ENCODE peak calls at places on chromosomes 5 and 9, in ten cellular contexts. I is cardiac muscle cell; J is globus pallidus; Y is EH; O is stimulated activated CD4-positive, alpha-beta T cell treated with anti-CD3 and anti-CD28 coated beads, Interleukin-12 subunit alpha, Interleukin-12 subunit beta, amount 100 ng/mL, for 24 hours; E is stimulated activated CD8-positive, alpha-beta memory T cell treated with anti-CD3 and anti-CD28 coated beads, Interleukin-12 subunit alpha, Interleukin-12 subunit beta, amount 100 ng/mL, for 1 hour; K is left cardiac atrium; V is midbrain; B is NCI-H1105 treated with DMSO at 0.1 percent for 48 hours; S is HS-27A. M is an unnamed sample.

GRCh38 chr9:124781967-124782660 is 5.2 kb downstream of the OLFML2A start:
- DNase-seq in I (no peak), J (no peak), Y (no peak), O (no peak), E (no peak), K (no peak), V (no peak), B (no peak), S (no peak), M (no peak)

GRCh38 chr5:104199771-104200170 is 637.2 kb upstream of the NUDT12 start:
- DNase-seq in I (no peak), J (no peak), Y (no peak), O (no peak), E (no peak), K (no peak), V (no peak), B (no peak), S (no peak), M (no peak)

GRCh38 chr5:172380992-172381643 is 73.2 kb downstream of the SH3PXD2B start:
- DNase-seq in I (peak), J (peak), Y (peak), O (no peak), E (no peak), K (peak), V (peak), B (peak), S (no peak), M (no peak)

GRCh38 chr9:120175031-120175430 is 404.9 kb downstream of the CDK5RAP2 start:
- DNase-seq in I (no peak), J (no peak), Y (no peak), O (no peak), E (no peak), K (no peak), V (no peak), B (no peak), S (no peak), M (no peak)

GRCh38 chr9:135811796-135812195 is 95.5 kb downstream of the CAMSAP1 start:
- DNase-seq in I (peak), J (peak), Y (peak), O (no peak), E (no peak), K (no peak), V (peak), B (peak), S (no peak), M (no peak)

GRCh38 chr5:14109041-14109747 is 33.9 kb upstream of the TRIO start:
- DNase-seq in I (no peak), J (no peak), Y (peak), O (peak), E (no peak), K (peak), V (no peak), B (no peak), S (peak), M (peak)

GRCh38 chr9:4489562-4489918 is 728 bp upstream of the SLC1A1 start:
- DNase-seq in I (peak), J (no peak), Y (peak), O (no peak), E (no peak), K (peak), V (no peak), B (no peak), S (no peak), M (no peak)

GRCh38 chr9:88993871-88994819 is 2.9 kb downstream of the S1PR3 start:
- DNase-seq in I (no peak), J (no peak), Y (no peak), O (no peak), E (no peak), K (peak), V (no peak), B (no peak), S (no peak), M (no peak)

GRCh38 chr5:139795074-139796001 is at the start of gene PSD2:
- DNase-seq in I (peak), J (peak), Y (peak), O (no peak), E (no peak), K (no peak), V (peak), B (peak), S (no peak), M (no peak)

GRCh38 chr5:68548959-68549676 is 333.6 kb downstream of the PIK3R1 start:
- DNase-seq in I (peak), J (no peak), Y (peak), O (no peak), E (no peak), K (no peak), V (no peak), B (no peak), S (peak), M (no peak)

GRCh38 chr5:151683936-151684586 is 2.7 kb downstream of the SPARC start:
- DNase-seq in I (peak), J (no peak), Y (peak), O (no peak), E (no peak), K (no peak), V (no peak), B (no peak), S (no peak), M (no peak)

GRCh38 chr9:87878930-87879603 is 3.6 kb upstream of the SPATA31E1 start:
- DNase-seq in I (peak), J (no peak), Y (peak), O (no peak), E (no peak), K (no peak), V (no peak), B (no peak), S (no peak), M (peak)

GRCh38 chr9:116842658-116843057 is 155.6 kb downstream of the TRIM32 start:
- DNase-seq in I (no peak), J (no peak), Y (no peak), O (no peak), E (no peak), K (no peak), V (no peak), B (peak), S (no peak), M (no peak)

GRCh38 chr5:157917909-157918809 is 59.2 kb upstream of the CLINT1 start:
- DNase-seq in I (peak), J (no peak), Y (peak), O (peak), E (peak), K (peak), V (no peak), B (no peak), S (no peak), M (peak)

GRCh38 chr9:80644044-80644443 is 1045.3 kb downstream of the TLE1 start:
- DNase-seq in I (no peak), J (no peak), Y (no peak), O (no peak), E (no peak), K (no peak), V (no peak), B (no peak), S (no peak), M (no peak)

GRCh38 chr5:56481147-56481997 is 248.2 kb upstream of the ANKRD55 start:
- DNase-seq in I (peak), J (peak), Y (peak), O (peak), E (no peak), K (peak), V (peak), B (no peak), S (no peak), M (no peak)

GRCh38 chr5:59069438-59070079 is 486.7 kb downstream of the RAB3C start:
- DNase-seq in I (peak), J (peak), Y (peak), O (no peak), E (no peak), K (peak), V (peak), B (no peak), S (peak), M (peak)

GRCh38 chr9:111458139-111459009 is 25.8 kb downstream of the ECPAS start:
- DNase-seq in I (peak), J (no peak), Y (no peak), O (no peak), E (no peak), K (no peak), V (no peak), B (no peak), S (no peak), M (no peak)

GRCh38 chr5:36450229-36451024 is 148.7 kb upstream of the RANBP3L start:
- DNase-seq in I (no peak), J (no peak), Y (no peak), O (no peak), E (no peak), K (no peak), V (no peak), B (no peak), S (peak), M (peak)

GRCh38 chr5:156753846-156754245 is 96.2 kb upstream of the PPP1R2B start:
- DNase-seq in I (no peak), J (no peak), Y (no peak), O (no peak), E (no peak), K (no peak), V (no peak), B (no peak), S (no peak), M (no peak)

GRCh38 chr5:176319827-176320554 is 41.6 kb downstream of the KIAA1191 start:
- DNase-seq in I (peak), J (no peak), Y (peak), O (no peak), E (no peak), K (no peak), V (no peak), B (no peak), S (no peak), M (no peak)

GRCh38 chr5:14628346-14628745 is 36.2 kb upstream of the OTULIN start:
- DNase-seq in I (peak), J (no peak), Y (peak), O (peak), E (peak), K (peak), V (no peak), B (no peak), S (peak), M (peak)

GRCh38 chr9:115262477-115262876 is 144.5 kb upstream of the TNC start:
- DNase-seq in I (peak), J (no peak), Y (peak), O (no peak), E (no peak), K (peak), V (no peak), B (peak), S (no peak), M (peak)

GRCh38 chr9:89923961-89924504 is 319.2 kb downstream of the GADD45G start:
- DNase-seq in I (no peak), J (no peak), Y (no peak), O (peak), E (no peak), K (no peak), V (no peak), B (no peak), S (no peak), M (no peak)

GRCh38 chr9:132986114-132986513 is 7.6 kb downstream of the GFI1B start:
- DNase-seq in I (no peak), J (no peak), Y (no peak), O (no peak), E (no peak), K (no peak), V (no peak), B (no peak), S (no peak), M (no peak)

GRCh38 chr5:410911-411517 is 32.0 kb upstream of the EXOC3 start:
- DNase-seq in I (no peak), J (no peak), Y (no peak), O (no peak), E (no peak), K (no peak), V (no peak), B (no peak), S (no peak), M (no peak)

GRCh38 chr5:170488576-170488975 is 15.2 kb upstream of the KCNIP1 start:
- DNase-seq in I (no peak), J (no peak), Y (no peak), O (no peak), E (no peak), K (no peak), V (no peak), B (no peak), S (no peak), M (no peak)

GRCh38 chr5:61732376-61732775 is 400.3 kb downstream of the ZSWIM6 start:
- DNase-seq in I (peak), J (peak), Y (no peak), O (no peak), E (no peak), K (peak), V (peak), B (no peak), S (no peak), M (no peak)

GRCh38 chr5:135578685-135579341 is at the start of gene CXCL14:
- DNase-seq in I (peak), J (no peak), Y (peak), O (peak), E (no peak), K (peak), V (no peak), B (peak), S (no peak), M (no peak)

GRCh38 chr5:180116441-180117377 is 45.1 kb upstream of the RNF130 start:
- DNase-seq in I (no peak), J (peak), Y (no peak), O (no peak), E (no peak), K (peak), V (no peak), B (no peak), S (no peak), M (no peak)

GRCh38 chr9:114805670-114806551 is at the start of gene TNFSF15:
- DNase-seq in I (no peak), J (peak), Y (peak), O (no peak), E (no peak), K (no peak), V (no peak), B (peak), S (no peak), M (no peak)

GRCh38 chr5:32805966-32806626 is 95.0 kb downstream of the NPR3 start:
- DNase-seq in I (peak), J (no peak), Y (peak), O (no peak), E (no peak), K (no peak), V (no peak), B (no peak), S (no peak), M (peak)

GRCh38 chr9:137466041-137466799 is 7.1 kb upstream of the NSMF start:
- DNase-seq in I (no peak), J (no peak), Y (no peak), O (no peak), E (no peak), K (peak), V (no peak), B (no peak), S (no peak), M (no peak)

GRCh38 chr9:94164756-94165549 is 80.7 kb downstream of the PTPDC1 start:
- DNase-seq in I (no peak), J (no peak), Y (no peak), O (no peak), E (no peak), K (no peak), V (no peak), B (no peak), S (no peak), M (no peak)

GRCh38 chr9:26809795-26810194 is 82.8 kb downstream of the CAAP1 start:
- DNase-seq in I (peak), J (no peak), Y (peak), O (no peak), E (no peak), K (no peak), V (no peak), B (no peak), S (peak), M (peak)

GRCh38 chr9:98253563-98253962 is 1.9 kb downstream of the TBC1D2 start:
- DNase-seq in I (no peak), J (no peak), Y (no peak), O (no peak), E (no peak), K (no peak), V (no peak), B (no peak), S (no peak), M (no peak)

GRCh38 chr5:78591227-78591626 is 57.3 kb downstream of the LHFPL2 start:
- DNase-seq in I (peak), J (no peak), Y (peak), O (no peak), E (no peak), K (no peak), V (no peak), B (no peak), S (no peak), M (no peak)

GRCh38 chr5:109649371-109649770 is 40.4 kb upstream of the MAN2A1 start:
- DNase-seq in I (no peak), J (no peak), Y (no peak), O (no peak), E (no peak), K (no peak), V (no peak), B (no peak), S (no peak), M (no peak)

GRCh38 chr9:34652608-34653007 is 623 bp downstream of the IL11RA start:
- DNase-seq in I (peak), J (no peak), Y (peak), O (no peak), E (no peak), K (no peak), V (no peak), B (no peak), S (no peak), M (no peak)

M was measured in HS-5.